ENCODE peak calls at places on chromosomes 3 and 15, in four cellular contexts. T is T-helper 1 cell, B is kidney glomerular epithelial cell, N is BJ. E is an unnamed sample.

GRCh38 chr15:62109457-62109856 is 42.7 kb downstream of the C2CD4A start:
- DNase-seq in T (no peak), B (no peak), N (no peak), E (no peak)

GRCh38 chr3:48709051-48709461 is 8.0 kb downstream of the IP6K2 start:
- DNase-seq in T (no peak), B (peak), N (no peak), E (no peak)

GRCh38 chr3:126751611-126752302 is 47.7 kb downstream of the CHCHD6 start:
- DNase-seq in T (no peak), B (no peak), N (no peak), E (no peak)

GRCh38 chr3:127159547-127159946 is 33.4 kb upstream of the PRR23E start:
- DNase-seq in T (no peak), B (no peak), N (no peak), E (no peak)

GRCh38 chr3:127039719-127040118 is 56.8 kb downstream of the PLXNA1 start:
- DNase-seq in T (no peak), B (no peak), N (no peak), E (no peak)

GRCh38 chr3:71949403-71949802 is 164.5 kb upstream of the PROK2 start:
- DNase-seq in T (no peak), B (no peak), N (no peak), E (no peak)

GRCh38 chr3:73121684-73122331 is 60.3 kb downstream of the EBLN2 start:
- DNase-seq in T (no peak), B (no peak), N (no peak), E (no peak)

GRCh38 chr3:161273589-161274218 is 52.6 kb downstream of the NMD3 start:
- DNase-seq in T (peak), B (peak), N (no peak), E (no peak)

GRCh38 chr3:65356331-65357286 is 668.8 kb upstream of the ADAMTS9 start:
- DNase-seq in T (no peak), B (no peak), N (no peak), E (peak)

GRCh38 chr3:25894101-25894500 is 104.2 kb downstream of the OXSM start:
- DNase-seq in T (no peak), B (no peak), N (no peak), E (no peak)

GRCh38 chr3:139297588-139298311 is 46.1 kb upstream of the MRPS22 start:
- DNase-seq in T (no peak), B (no peak), N (no peak), E (no peak)

GRCh38 chr15:90072978-90073640 is 29.2 kb downstream of the IDH2 start:
- DNase-seq in T (no peak), B (no peak), N (no peak), E (no peak)

GRCh38 chr3:142027713-142028112 is 121.6 kb downstream of the TFDP2 start:
- DNase-seq in T (no peak), B (peak), N (no peak), E (no peak)

GRCh38 chr3:195893121-195893449 is 15.3 kb downstream of the TNK2 start:
- DNase-seq in T (no peak), B (no peak), N (no peak), E (no peak)

GRCh38 chr3:72353236-72354105 is 494.8 kb downstream of the SHQ1 start:
- DNase-seq in T (no peak), B (no peak), N (no peak), E (no peak)

GRCh38 chr15:98131924-98132323 is 171.4 kb downstream of the ARRDC4 start:
- DNase-seq in T (no peak), B (no peak), N (no peak), E (no peak)

GRCh38 chr3:48427630-48427962 is 2.3 kb downstream of the PLXNB1 start:
- DNase-seq in T (no peak), B (peak), N (no peak), E (no peak)

GRCh38 chr15:68380456-68380855 is 51.5 kb downstream of the ITGA11 start:
- DNase-seq in T (no peak), B (no peak), N (no peak), E (no peak)

GRCh38 chr3:196287066-196287404 is 491 bp downstream of the PCYT1A start:
- DNase-seq in T (peak), B (no peak), N (no peak), E (no peak)

GRCh38 chr3:152299243-152299976 is 30.7 kb downstream of the MBNL1 start:
- DNase-seq in T (peak), B (no peak), N (no peak), E (no peak)

GRCh38 chr3:193086688-193087087 is 154.3 kb upstream of the PLAAT1 start:
- DNase-seq in T (no peak), B (no peak), N (no peak), E (no peak)

GRCh38 chr3:46659285-46659684 is 34.2 kb downstream of the ALS2CL start:
- DNase-seq in T (no peak), B (no peak), N (no peak), E (no peak)

GRCh38 chr15:47754312-47754711 is 37.0 kb downstream of the SEMA6D start:
- DNase-seq in T (no peak), B (peak), N (no peak), E (no peak)

GRCh38 chr3:159266779-159267178 is 464.9 kb downstream of the MFSD1 start:
- DNase-seq in T (no peak), B (peak), N (no peak), E (peak)

GRCh38 chr3:71064288-71064975 is 519.1 kb downstream of the FOXP1 start:
- DNase-seq in T (no peak), B (peak), N (no peak), E (peak)

GRCh38 chr3:68479779-68480178 is 452.6 kb downstream of the TAFA4 start:
- DNase-seq in T (no peak), B (no peak), N (no peak), E (no peak)

GRCh38 chr3:151499198-151499597 is 38.3 kb upstream of the IGSF10 start:
- DNase-seq in T (no peak), B (no peak), N (no peak), E (no peak)

GRCh38 chr3:187205683-187206082 is 8.4 kb downstream of the RTP1 start:
- DNase-seq in T (no peak), B (no peak), N (no peak), E (no peak)

E was measured in progenitor cell of endocrine pancreas.